ENCODE peak calls at places on chromosomes 1 and 21, in ten cellular contexts. J is prostate gland; Y is H1; E is heart left ventricle; B is HCT116; Z is adrenal gland; R is CD8-positive, alpha-beta memory T cell; P is mucosa of descending colon; C is tibial nerve; O is left lung. U is an unnamed sample. For H3K4me1, the result is how much of the 10 kb centered on the place peaks cover.

GRCh38 chr1:183180634-183181056 is 5.4 kb upstream of the LAMC2 start:
- DNase-seq in O (peak), J (no peak), C (no peak), Y (no peak), B (no peak), Z (no peak), P (no peak), E (peak), R (no peak), U (peak)

GRCh38 chr1:211951856-211952255 is 83.5 kb downstream of the INTS7 start:
- DNase-seq in Z (no peak), J (no peak), O (no peak), R (no peak), Y (no peak), P (no peak), B (peak), E (no peak), C (no peak), U (no peak)

GRCh38 chr1:87765686-87766085 is 437.0 kb downstream of the LMO4 start:
- DNase-seq in E (no peak), O (no peak), J (no peak), B (no peak), Z (no peak), Y (no peak), P (no peak), R (no peak), C (no peak), U (no peak)

GRCh38 chr1:182235952-182236650 is 155.5 kb downstream of the GLUL start:
- DNase-seq in J (no peak), C (no peak), E (no peak), Y (no peak), O (peak), B (peak), P (peak), Z (no peak), R (no peak), U (no peak)

GRCh38 chr1:151060241-151061011 is at the start of gene MLLT11:
- DNase-seq in R (no peak), B (no peak), E (no peak), C (no peak), P (peak), O (peak), Y (peak), J (peak), Z (peak), U (no peak)

GRCh38 chr1:100036718-100037664 is 67.2 kb downstream of the SLC35A3 start:
- DNase-seq in R (no peak), Z (peak), Y (no peak), J (no peak), E (no peak), P (peak), B (no peak), O (no peak), C (no peak), U (no peak)

GRCh38 chr21:25331286-25331685 is 276.0 kb downstream of the MRPL39 start:
- DNase-seq in R (no peak), Y (no peak), O (no peak), P (no peak), C (no peak), Z (no peak), J (no peak), B (no peak), E (no peak), U (no peak)

GRCh38 chr1:9302745-9303524 is 10.2 kb downstream of the SPSB1 start:
- DNase-seq in R (no peak), J (peak), Y (no peak), O (no peak), E (peak), Z (peak), B (peak), P (no peak), C (peak), U (no peak)

GRCh38 chr1:40399984-40400704 is 26.6 kb downstream of the SMAP2 start:
- DNase-seq in O (no peak), Z (no peak), P (no peak), E (no peak), J (no peak), Y (no peak), B (no peak), C (no peak), R (no peak), U (no peak)

GRCh38 chr1:185376840-185377635 is 60.0 kb upstream of the IVNS1ABP start:
- DNase-seq in Y (no peak), O (peak), R (no peak), B (no peak), P (no peak), E (no peak), J (no peak), Z (peak), C (no peak), U (no peak)

GRCh38 chr1:156464335-156464734 is 36.2 kb downstream of the MEF2D start:
- DNase-seq in C (no peak), Y (no peak), O (no peak), Z (no peak), J (peak), R (no peak), E (no peak), B (no peak), P (no peak), U (peak)

GRCh38 chr21:31554511-31555022 is 104.9 kb upstream of the SOD1 start:
- DNase-seq in P (no peak), J (no peak), C (no peak), Y (no peak), B (peak), Z (no peak), O (no peak), E (no peak), R (no peak), U (peak)

GRCh38 chr1:106526650-106527049 is 529.8 kb upstream of the PRMT6 start:
- DNase-seq in B (no peak), P (no peak), Y (no peak), R (no peak), C (no peak), J (no peak), E (no peak), O (no peak), Z (no peak), U (no peak)

GRCh38 chr1:186454996-186455395 is 5.9 kb downstream of the PDC start:
- DNase-seq in O (no peak), Y (no peak), R (no peak), B (no peak), P (no peak), Z (no peak), J (no peak), E (no peak), C (no peak), U (no peak)

GRCh38 chr1:56081151-56081550 is 498.2 kb downstream of the PLPP3 start:
- DNase-seq in E (no peak), R (no peak), C (no peak), O (no peak), J (no peak), B (no peak), Y (no peak), Z (no peak), P (peak), U (peak)

GRCh38 chr1:180236698-180237509 is 6.8 kb downstream of the LHX4 start:
- DNase-seq in O (no peak), B (no peak), R (no peak), J (no peak), P (no peak), Y (no peak), C (no peak), E (no peak), Z (no peak), U (no peak)

GRCh38 chr1:99328171-99328570 is 63.9 kb downstream of the PLPPR4 start:
- DNase-seq in Z (no peak), E (no peak), O (no peak), B (no peak), C (no peak), P (no peak), Y (no peak), J (no peak), R (no peak), U (no peak)

GRCh38 chr1:169681094-169681493 is 30.3 kb downstream of the SELL start:
- DNase-seq in C (no peak), P (no peak), B (no peak), Z (no peak), Y (no peak), R (no peak), J (no peak), O (no peak), E (no peak), U (no peak)

GRCh38 chr1:244381887-244382565 is 69.7 kb downstream of the ADSS2 start:
- DNase-seq in C (no peak), B (no peak), R (no peak), Z (no peak), E (no peak), O (no peak), P (no peak), Y (no peak), J (no peak), U (no peak)

GRCh38 chr1:9410737-9411297 is 118.1 kb downstream of the SPSB1 start:
- DNase-seq in J (no peak), Y (no peak), B (peak), C (no peak), P (peak), E (no peak), R (no peak), Z (no peak), O (no peak), U (no peak)

GRCh38 chr21:45260191-45260795 is 27.4 kb downstream of the POFUT2 start:
- DNase-seq in P (no peak), B (no peak), C (no peak), Z (no peak), E (no peak), R (no peak), J (no peak), Y (peak), O (no peak), U (no peak)

GRCh38 chr1:9246215-9246614 is 11.6 kb downstream of the H6PD start:
- DNase-seq in C (no peak), E (no peak), Z (no peak), P (no peak), J (no peak), O (no peak), Y (no peak), R (no peak), B (no peak), U (peak)

GRCh38 chr21:21046063-21046462 is 47.9 kb downstream of the NCAM2 start:
- DNase-seq in B (no peak), P (no peak), O (no peak), J (no peak), Y (no peak), Z (no peak), R (no peak), E (no peak), C (no peak), U (no peak)

GRCh38 chr1:19661721-19662228 is 2.9 kb upstream of the HTR6 start:
- DNase-seq in E (no peak), P (peak), O (no peak), Z (peak), Y (no peak), J (no peak), R (peak), B (peak), C (no peak), U (no peak)

GRCh38 chr21:39471598-39471997 is 19.8 kb downstream of the SH3BGR start:
- DNase-seq in R (no peak), Z (no peak), C (no peak), E (no peak), P (no peak), B (no peak), O (no peak), Y (no peak), J (no peak), U (no peak)

GRCh38 chr1:109776206-109776835 is 12.6 kb upstream of the EPS8L3 start:
- DNase-seq in C (no peak), B (no peak), J (no peak), O (peak), Z (no peak), P (no peak), R (no peak), E (no peak), Y (no peak), U (no peak)

GRCh38 chr1:38677756-38678155 is 181.8 kb downstream of the RRAGC start:
- DNase-seq in B (no peak), C (no peak), J (no peak), R (no peak), Z (no peak), P (no peak), Y (no peak), O (no peak), E (no peak), U (no peak)

GRCh38 chr1:212219679-212220463 is 65.3 kb upstream of the PPP2R5A start:
- DNase-seq in B (no peak), O (no peak), Z (no peak), E (no peak), P (no peak), J (no peak), Y (no peak), R (no peak), C (no peak), U (no peak)

GRCh38 chr1:234645964-234646363 is 36.0 kb upstream of the IRF2BP2 start:
- DNase-seq in Y (no peak), O (no peak), Z (no peak), R (no peak), E (no peak), B (no peak), C (no peak), J (no peak), P (no peak), U (no peak)

GRCh38 chr1:209733409-209734192 is 22.3 kb upstream of the TRAF3IP3 start:
- DNase-seq in Y (no peak), O (no peak), C (no peak), J (no peak), B (no peak), P (no peak), R (no peak), Z (no peak), E (no peak), U (no peak)

GRCh38 chr1:37189111-37189510 is 154.8 kb upstream of the GRIK3 start:
- DNase-seq in B (no peak), O (no peak), J (no peak), Z (no peak), Y (no peak), C (no peak), E (no peak), P (no peak), R (no peak), U (no peak)

GRCh38 chr1:114034561-114035303 is 55.5 kb downstream of the OLFML3 start:
- DNase-seq in B (no peak), E (no peak), Y (no peak), Z (no peak), J (no peak), O (no peak), C (no peak), P (no peak), R (no peak), U (no peak)

GRCh38 chr1:2253797-2254480 is 25.8 kb downstream of the SKI start:
- DNase-seq in P (no peak), Z (no peak), C (no peak), Y (no peak), J (no peak), O (no peak), E (peak), B (no peak), R (no peak), U (no peak)

GRCh38 chr1:159009704-159010361 is at the start of gene IFI16:
- DNase-seq in Z (peak), E (no peak), Y (no peak), R (peak), P (peak), C (no peak), J (peak), O (no peak), B (no peak), U (no peak)

DNA sequence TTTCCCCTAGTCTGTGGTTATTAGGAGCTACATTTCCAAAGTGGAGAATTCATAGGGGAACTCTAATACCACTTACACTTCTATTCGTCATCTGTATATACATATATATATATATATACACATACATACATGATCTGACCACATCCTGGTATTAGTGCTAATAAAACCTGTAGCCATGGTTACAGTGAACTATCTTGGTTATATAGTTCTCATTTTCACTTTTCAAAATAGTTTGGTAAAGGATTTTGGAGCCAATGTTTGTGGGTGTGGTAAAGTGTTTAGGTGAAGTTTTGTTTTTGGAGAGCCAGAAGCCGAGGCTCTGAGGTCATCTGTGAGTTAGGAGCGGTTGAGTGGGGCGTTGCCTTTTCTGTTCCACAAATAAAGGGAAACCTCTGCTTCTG is 17.9 kb downstream of the KIAA0040 start:
- DNase-seq in Y (no peak), P (no peak), E (no peak), Z (no peak), B (no peak), O (no peak), J (no peak), C (no peak), R (peak), U (no peak)
- H3K4me3 ChIP-seq in Y (no peak), P (no peak), E (no peak), Z (no peak), B (no peak), O (no peak), J (no peak), C (no peak), R (no peak), U (no peak)

GRCh38 chr1:201286445-201286844 is 3.1 kb downstream of the PKP1 start:
- DNase-seq in B (no peak), J (no peak), Z (no peak), C (no peak), E (no peak), Y (no peak), R (no peak), O (no peak), P (no peak), U (no peak)
- H3K4me1 ChIP-seq in B (under half), J (under half), Z (under half), C (under half), E (under half), Y (under half), R (under half), O (under half), P (under half), U (under half)

GRCh38 chr1:227945891-227946623 is 1.7 kb downstream of the WNT9A start:
- DNase-seq in Z (peak), P (peak), J (peak), O (peak), E (peak), C (peak), R (no peak), B (peak), Y (no peak), U (peak)
- H3K4me3 ChIP-seq in Z (peak), P (no peak), J (no peak), O (peak), E (peak), C (peak), R (no peak), B (peak), Y (no peak), U (no peak)

DNA sequence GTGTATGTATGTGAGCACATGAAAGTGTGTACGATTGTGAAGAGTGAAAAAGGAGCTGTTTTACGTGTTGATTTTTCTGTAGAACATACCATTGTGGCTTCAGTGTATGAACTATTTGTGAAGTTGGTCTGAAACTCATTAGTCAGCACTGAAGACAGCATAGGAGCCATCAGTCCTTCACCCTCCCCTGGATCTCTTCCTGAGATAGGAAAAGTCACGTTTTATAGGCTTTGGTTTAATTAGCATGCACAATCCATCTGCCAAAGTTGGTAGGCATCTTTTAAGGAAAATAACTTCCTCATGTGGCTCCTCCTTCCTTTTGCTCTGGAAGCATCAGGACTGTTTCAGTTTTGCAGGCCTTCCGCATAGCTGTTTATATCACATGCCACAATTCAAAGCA is 1.4 kb upstream of the RABIF start:
- DNase-seq in B (no peak), P (no peak), O (no peak), J (no peak), Y (no peak), Z (no peak), E (no peak), C (no peak), R (no peak), U (no peak)
- H3K4me1 ChIP-seq in B (under half), P (under half), O (under half), J (under half), Y (under half), Z (under half), E (under half), C (under half), R (under half), U (under half)

DNA sequence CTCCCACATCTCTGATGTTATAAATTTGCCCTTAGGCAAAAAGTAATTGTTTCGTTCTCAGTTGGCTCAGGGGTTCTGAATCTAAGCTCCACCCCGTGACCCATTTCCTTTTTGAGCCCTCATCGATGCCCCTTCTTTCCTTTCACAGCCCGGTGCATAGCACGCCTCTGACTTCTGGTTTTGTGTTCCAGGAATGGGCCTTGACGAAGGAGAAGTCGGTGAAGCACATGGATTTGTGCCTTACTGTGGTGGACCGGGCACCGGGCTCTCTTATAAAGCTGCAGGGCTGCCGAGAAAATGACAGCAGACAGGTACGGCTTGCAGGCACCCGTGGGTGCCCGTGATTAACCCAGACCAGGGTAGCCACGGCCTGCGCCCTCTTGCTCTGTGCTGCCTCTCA is 151.9 kb downstream of the PGBD5 start:
- DNase-seq in J (no peak), B (no peak), C (no peak), Z (no peak), Y (no peak), R (no peak), P (no peak), E (no peak), O (no peak), U (no peak)
- H3K4me3 ChIP-seq in J (no peak), B (no peak), C (no peak), Z (no peak), Y (no peak), R (no peak), P (no peak), E (no peak), O (no peak), U (no peak)

GRCh38 chr1:153612111-153612754 is 704 bp downstream of the S100A16 start:
- DNase-seq in E (no peak), O (no peak), Z (no peak), C (no peak), P (no peak), B (no peak), Y (no peak), R (no peak), J (peak), U (no peak)
- H3K4me1 ChIP-seq in E (half or more), O (under half), Z (under half), C (half or more), P (under half), B (half or more), Y (under half), R (under half), J (under half), U (under half)

GRCh38 chr1:163876546-163876945 is 554.8 kb downstream of the NUF2 start:
- DNase-seq in Y (no peak), R (no peak), P (no peak), J (no peak), B (no peak), Z (no peak), O (no peak), E (no peak), C (no peak), U (no peak)

GRCh38 chr1:163875214-163875926 is 553.6 kb downstream of the NUF2 start:
- DNase-seq in J (no peak), O (no peak), Z (peak), Y (no peak), B (no peak), E (peak), R (no peak), P (peak), C (no peak), U (no peak)

GRCh38 chr1:163874070-163874469 is 552.3 kb downstream of the NUF2 start:
- DNase-seq in O (no peak), Y (no peak), Z (no peak), J (no peak), E (no peak), C (no peak), P (no peak), R (no peak), B (no peak), U (no peak)

GRCh38 chr1:163877016-163877415 is 555.3 kb downstream of the NUF2 start:
- DNase-seq in Z (no peak), E (no peak), J (no peak), R (no peak), O (no peak), B (no peak), C (no peak), P (no peak), Y (no peak), U (no peak)

GRCh38 chr1:163875927-163876320 is 554.2 kb downstream of the NUF2 start:
- DNase-seq in P (no peak), R (no peak), B (no peak), Y (no peak), E (no peak), J (no peak), O (no peak), C (no peak), Z (no peak), U (no peak)
- H3K4me3 ChIP-seq in P (no peak), R (no peak), B (no peak), Y (no peak), E (no peak), J (no peak), O (no peak), C (peak), Z (no peak), U (peak)

DNA sequence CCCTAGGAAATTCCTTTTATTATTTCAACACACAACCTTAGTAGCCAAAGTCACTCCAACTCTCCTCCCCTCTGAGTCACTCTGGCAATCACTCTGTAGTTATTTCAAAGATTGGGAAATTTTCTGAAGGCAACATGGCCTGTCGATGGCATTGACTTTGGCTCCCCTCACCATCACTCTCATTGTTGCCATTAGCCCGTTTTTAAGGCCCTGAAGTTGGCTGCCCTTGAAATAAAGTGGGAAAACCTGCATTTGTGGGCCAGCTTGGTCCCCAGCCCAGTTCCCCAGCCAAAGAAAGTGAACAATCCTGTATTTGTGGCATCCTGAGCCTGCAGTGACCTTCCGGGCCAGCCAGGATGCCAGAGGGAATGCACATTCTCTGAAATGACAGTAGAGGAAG is 52.5 kb downstream of the CDC7 start:
- DNase-seq in Z (peak), O (no peak), P (no peak), J (peak), C (no peak), Y (no peak), R (no peak), B (no peak), E (no peak), U (no peak)
- H3K4me1 ChIP-seq in Z (under half), O (under half), P (under half), J (under half), C (under half), Y (under half), R (half or more), B (under half), E (under half), U (under half)

GRCh38 chr1:200437556-200438203 is 27.8 kb upstream of the ZNF281 start:
- DNase-seq in Y (no peak), R (peak), J (no peak), C (no peak), O (no peak), E (no peak), P (no peak), B (no peak), Z (no peak), U (no peak)
- H3K4me3 ChIP-seq in Y (no peak), R (peak), J (no peak), C (peak), O (no peak), E (no peak), P (no peak), B (no peak), Z (peak), U (no peak)

U was measured in aorta.